ENCODE peak calls at places on chromosome 2, in four cellular contexts. A, C, P and L are unnamed samples.

GRCh38 chr2:161146996-161147395 is 13.2 kb upstream of the TANK start:
- DNase-seq in A (no peak), C (no peak), P (no peak), L (no peak)

GRCh38 chr2:11710210-11710609 is 36.2 kb upstream of the LPIN1 start:
- DNase-seq in A (peak), C (peak), P (no peak), L (peak)

GRCh38 chr2:220090050-220090449 is 462.6 kb downstream of the SLC4A3 start:
- DNase-seq in A (no peak), C (peak), P (no peak), L (peak)

GRCh38 chr2:8685697-8686358 is 4.0 kb downstream of the ID2 start:
- DNase-seq in A (no peak), C (no peak), P (peak), L (peak)

GRCh38 chr2:111702119-111702808 is 181.7 kb downstream of the ANAPC1 start:
- DNase-seq in A (no peak), C (peak), P (peak), L (peak)

GRCh38 chr2:68925298-68925885 is 27.3 kb downstream of the GKN2 start:
- DNase-seq in A (no peak), C (peak), P (peak), L (peak)

GRCh38 chr2:238644095-238645081 is 203.5 kb upstream of the TWIST2 start:
- DNase-seq in A (peak), C (peak), P (peak), L (peak)

GRCh38 chr2:23412556-23413155 is 27.7 kb downstream of the KLHL29 start:
- DNase-seq in A (no peak), C (peak), P (no peak), L (peak)

GRCh38 chr2:163467206-163467605 is 268.6 kb downstream of the FIGN start:
- DNase-seq in A (no peak), C (no peak), P (no peak), L (no peak)

GRCh38 chr2:23791030-23791429 is 135.9 kb downstream of the ATAD2B start:
- DNase-seq in A (peak), C (peak), P (no peak), L (peak)

GRCh38 chr2:28160986-28161425 is 231.7 kb upstream of the FOSL2 start:
- DNase-seq in A (no peak), C (peak), P (no peak), L (peak)

GRCh38 chr2:134143568-134143967 is 110.3 kb upstream of the MGAT5 start:
- DNase-seq in A (no peak), C (no peak), P (no peak), L (no peak)

GRCh38 chr2:85772019-85772745 is 18.4 kb downstream of the ATOH8 start:
- DNase-seq in A (peak), C (peak), P (no peak), L (peak)

GRCh38 chr2:80719607-80720006 is 415.1 kb upstream of the LRRTM1 start:
- DNase-seq in A (no peak), C (no peak), P (no peak), L (no peak)

GRCh38 chr2:3062476-3063260 is 314.9 kb downstream of the EIPR1 start:
- DNase-seq in A (no peak), C (no peak), P (no peak), L (no peak)

GRCh38 chr2:138445227-138445626 is 56.3 kb upstream of the SPOPL start:
- DNase-seq in A (no peak), C (no peak), P (no peak), L (no peak)